ENCODE peak calls at places on chromosomes 13 and 19, in five cellular contexts. U is iPS DF 19.7, S is iris pigment epithelial cell, A is NCI-H1092, H is brain microvascular endothelial cell. X is an unnamed sample.
A peak's percentile ranks its signal among the peaks of the same experiment; 100 is the strongest.

GRCh38 chr13:95296326-95296939 is 4.8 kb downstream of the ABCC4 start:
- DNase-seq in A (no peak), U (no peak), S (no peak), H (no peak), X (peak; percentile 28)

GRCh38 chr13:50644081-50644871 is 199.2 kb downstream of the DLEU7 start:
- DNase-seq in U (no peak), S (peak; percentile 38), A (no peak), H (no peak), X (no peak)

GRCh38 chr13:90793261-90793785 is 554.2 kb upstream of the MIR17HG start:
- DNase-seq in U (no peak), S (peak; percentile 6), A (no peak), H (no peak), X (no peak)

GRCh38 chr19:41860419-41861097 is 503 bp downstream of the RPS19 start:
- DNase-seq in A (no peak), H (no peak), S (no peak), U (no peak), X (no peak)

GRCh38 chr19:11496391-11497163 is 9.1 kb downstream of the ZNF653 start:
- DNase-seq in U (no peak), S (peak; percentile 85), A (no peak), H (peak; percentile 84), X (peak; percentile 82)

GRCh38 chr13:102799544-102800144 is 725 bp downstream of the BIVM start:
- DNase-seq in H (peak; percentile 14), U (no peak), S (peak; percentile 27), A (no peak), X (no peak)

GRCh38 chr19:10918359-10918758 is 10.1 kb downstream of the YIPF2 start:
- DNase-seq in U (no peak), H (no peak), A (no peak), S (no peak), X (no peak)

GRCh38 chr13:44423824-44424223 is 50.2 kb downstream of the SERP2 start:
- DNase-seq in U (no peak), S (no peak), A (no peak), H (no peak), X (no peak)

GRCh38 chr19:35029737-35030256 is 473 bp upstream of the SCN1B start:
- DNase-seq in U (no peak), H (no peak), A (no peak), S (no peak), X (no peak)

GRCh38 chr13:96678801-96679200 is 315.5 kb downstream of the OXGR1 start:
- DNase-seq in A (no peak), H (no peak), S (no peak), U (no peak), X (no peak)

GRCh38 chr13:31119526-31119925 is 42.2 kb downstream of the HSPH1 start:
- DNase-seq in H (no peak), A (no peak), U (no peak), S (no peak), X (no peak)

GRCh38 chr13:114282143-114282685 is 813 bp downstream of the UPF3A start:
- DNase-seq in A (peak; percentile 34), S (peak; percentile 75), U (no peak), H (peak; percentile 17), X (peak; percentile 25)

X was measured in NT2/D1.